ENCODE peak calls at places on chromosome 1, in nine cellular contexts. G is BJ, I is body of pancreas, K is kidney epithelial cell, C is hepatocyte, O is mammary epithelial cell, B is tibial artery, L is dorsolateral prefrontal cortex, Y is colonic mucosa. A is an unnamed sample.

GRCh38 chr1:56550132-56550531 is 29.2 kb downstream of the PLPP3 start:
- DNase-seq in G (no peak), I (no peak), K (no peak), C (no peak), O (no peak), B (no peak), L (no peak), Y (no peak), A (no peak)

GRCh38 chr1:8962812-8963669 is 17.4 kb downstream of the CA6 start:
- DNase-seq in G (no peak), I (peak; percentile 39), K (no peak), C (peak; percentile 74), O (no peak), B (peak; percentile 43), L (no peak), Y (peak; percentile 58), A (no peak)

GRCh38 chr1:221625026-221625425 is 116.9 kb downstream of the DUSP10 start:
- DNase-seq in G (no peak), I (no peak), K (no peak), C (no peak), O (no peak), B (no peak), L (no peak), Y (no peak), A (no peak)

GRCh38 chr1:82392513-82392912 is 591.8 kb downstream of the ADGRL2 start:
- DNase-seq in G (no peak), I (no peak), K (no peak), C (no peak), O (peak; percentile 69), B (no peak), L (no peak), Y (no peak), A (no peak)

GRCh38 chr1:55170426-55170825 is 44.7 kb downstream of the USP24 start:
- DNase-seq in G (no peak), I (no peak), K (no peak), C (no peak), O (no peak), B (no peak), L (no peak), Y (no peak), A (no peak)

GRCh38 chr1:65668368-65668767 is 124.3 kb upstream of the PDE4B start:
- DNase-seq in G (no peak), I (no peak), K (no peak), C (no peak), O (no peak), B (no peak), L (no peak), Y (no peak), A (no peak)

GRCh38 chr1:198117267-198117666 is 39.5 kb upstream of the NEK7 start:
- DNase-seq in G (no peak), I (no peak), K (no peak), C (no peak), O (no peak), B (no peak), L (no peak), Y (no peak), A (no peak)

GRCh38 chr1:70714149-70714548 is 303.1 kb downstream of the CTH start:
- DNase-seq in G (no peak), I (no peak), K (no peak), C (no peak), O (no peak), B (no peak), L (no peak), Y (no peak), A (no peak)

GRCh38 chr1:160682983-160683886 is 28.4 kb downstream of the CD48 start:
- DNase-seq in G (no peak), I (no peak), K (no peak), C (no peak), O (peak; percentile 9), B (no peak), L (no peak), Y (no peak), A (no peak)

GRCh38 chr1:186183219-186183618 is 191.8 kb downstream of the TPR start:
- DNase-seq in G (no peak), I (no peak), K (peak; percentile 32), C (no peak), O (peak; percentile 94), B (peak; percentile 77), L (no peak), Y (no peak), A (no peak)

GRCh38 chr1:207404849-207405525 is 49.1 kb upstream of the CR2 start:
- DNase-seq in G (peak; percentile 9), I (peak; percentile 34), K (peak; percentile 31), C (peak; percentile 76), O (peak; percentile 52), B (no peak), L (no peak), Y (no peak), A (peak; percentile 43)

GRCh38 chr1:64453695-64454094 is 16.2 kb upstream of the CACHD1 start:
- DNase-seq in G (no peak), I (no peak), K (no peak), C (no peak), O (no peak), B (no peak), L (no peak), Y (no peak), A (no peak)

GRCh38 chr1:241451981-241452380 is 67.6 kb downstream of the FH start:
- DNase-seq in G (no peak), I (no peak), K (no peak), C (no peak), O (no peak), B (no peak), L (no peak), Y (no peak), A (no peak)

GRCh38 chr1:55081188-55081904 is 42.0 kb downstream of the PCSK9 start:
- DNase-seq in G (no peak), I (no peak), K (peak; percentile 42), C (no peak), O (peak; percentile 54), B (no peak), L (no peak), Y (no peak), A (no peak)

GRCh38 chr1:29211086-29212030 is 19.4 kb downstream of the MECR start:
- DNase-seq in G (no peak), I (no peak), K (no peak), C (no peak), O (no peak), B (no peak), L (no peak), Y (no peak), A (no peak)

GRCh38 chr1:212218911-212219310 is 66.3 kb upstream of the PPP2R5A start:
- DNase-seq in G (peak; percentile 66), I (no peak), K (peak; percentile 90), C (no peak), O (no peak), B (no peak), L (no peak), Y (no peak), A (peak; percentile 71)

DNA sequence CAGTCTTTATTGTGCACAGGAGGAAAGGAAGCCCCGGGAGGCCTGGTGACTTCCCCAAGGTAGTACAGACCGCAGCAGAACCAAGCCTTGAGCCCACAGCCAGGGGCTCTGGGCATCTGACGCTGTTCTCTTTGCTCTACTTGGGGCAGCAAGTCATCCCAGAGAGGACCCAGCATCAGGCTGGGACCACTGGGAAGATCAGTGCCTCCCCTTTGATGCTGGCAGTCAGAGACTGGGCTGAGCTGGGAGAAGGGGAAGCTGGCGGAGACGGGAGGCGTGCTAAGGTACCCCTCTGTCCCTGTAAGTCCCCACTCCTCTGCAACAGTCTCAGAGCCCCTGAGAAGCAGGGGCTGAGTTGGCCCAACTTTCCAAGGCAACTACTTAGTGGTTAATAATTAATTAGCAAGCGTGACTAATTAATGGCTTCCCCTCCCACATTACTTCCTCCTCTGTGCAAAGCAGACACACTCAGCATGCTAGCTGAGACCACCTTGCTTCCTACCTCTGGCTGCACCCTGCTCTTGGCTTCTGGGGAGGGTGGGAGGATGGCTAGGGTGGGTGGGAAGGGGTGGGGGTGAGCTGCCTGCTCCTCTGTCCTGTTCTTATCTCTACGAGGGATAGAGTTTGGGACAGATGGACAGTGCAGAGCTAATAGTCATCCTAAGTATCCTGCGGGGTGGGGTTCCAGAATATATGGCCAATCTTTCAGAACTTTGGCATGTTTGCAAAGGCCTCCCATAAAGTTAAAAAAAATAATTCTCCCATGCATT is 1.3 kb downstream of the INAVA start:
- DNase-seq in G (no peak), I (peak; percentile 30), K (no peak), C (peak; percentile 62), O (no peak), B (no peak), L (no peak), Y (no peak), A (no peak)
- H3K4me3 ChIP-seq in G (no peak overlapping the region), I (peak overlapping the region; percentile 5), K (peak overlapping the region; percentile 46), C (peak overlapping the region; percentile 44), O (peak overlapping the region; percentile 76), B (no peak overlapping the region), L (no peak overlapping the region), Y (peak overlapping the region; percentile 56), A (no peak overlapping the region)

GRCh38 chr1:21701401-21701800 is 32.2 kb upstream of the RAP1GAP start:
- DNase-seq in G (no peak), I (no peak), K (no peak), C (no peak), O (no peak), B (no peak), L (no peak), Y (no peak), A (no peak)

GRCh38 chr1:21704055-21704660 is 35.0 kb upstream of the RAP1GAP start:
- DNase-seq in G (no peak), I (no peak), K (no peak), C (no peak), O (no peak), B (no peak), L (no peak), Y (no peak), A (no peak)

GRCh38 chr1:21702780-21703179 is 33.6 kb upstream of the RAP1GAP start:
- DNase-seq in G (no peak), I (no peak), K (no peak), C (no peak), O (no peak), B (no peak), L (no peak), Y (no peak), A (no peak)

GRCh38 chr1:21705303-21705980 is 36.3 kb upstream of the RAP1GAP start:
- DNase-seq in G (no peak), I (no peak), K (no peak), C (no peak), O (no peak), B (no peak), L (no peak), Y (no peak), A (no peak)

GRCh38 chr1:21703318-21703963 is 34.3 kb upstream of the RAP1GAP start:
- DNase-seq in G (peak; percentile 70), I (no peak), K (no peak), C (peak; percentile 37), O (peak; percentile 23), B (no peak), L (no peak), Y (no peak), A (no peak)
- TF ChIP-seq CTCF in G (peak; percentile 57), I (peak; percentile 45), K (peak; percentile 44), C (peak; percentile 39), O (peak; percentile 40), B (no peak), L (peak; percentile 60), Y (no peak), A (peak; percentile 44)

GRCh38 chr1:226696552-226696951 is 42.5 kb downstream of the ITPKB start:
- DNase-seq in G (no peak), I (no peak), K (no peak), C (no peak), O (peak; percentile 31), B (no peak), L (no peak), Y (no peak), A (no peak)
- H3K4me3 ChIP-seq in G (no peak overlapping the region), I (no peak overlapping the region), K (no peak overlapping the region), C (no peak overlapping the region), O (no peak overlapping the region), B (no peak overlapping the region), L (no peak overlapping the region), Y (no peak overlapping the region), A (no peak overlapping the region)

GRCh38 chr1:103525607-103526507 is at the start of gene RNPC3:
- DNase-seq in G (peak; percentile 67), I (peak; percentile 92), K (peak; percentile 74), C (peak; percentile 94), O (peak; percentile 84), B (peak; percentile 84), L (peak; percentile 88), Y (peak; percentile 90), A (peak; percentile 79)
- TF ChIP-seq CTCF in G (peak; percentile 5), I (no peak), K (no peak), C (peak; percentile 4), O (no peak), B (no peak), L (peak; percentile 32), Y (no peak), A (no peak)